ENCODE peak calls at places on chromosomes 2 and 18, in seven cellular contexts. E is spleen, G is upper lobe of left lung, U is neural progenitor cell, R is progenitor cell of endocrine pancreas, P is dorsolateral prefrontal cortex, Z is HFF-Myc. C is an unnamed sample.

GRCh38 chr2:96142217-96143113 is 2.8 kb downstream of the DUSP2 start:
- DNase-seq in E (peak; percentile 84), R (no peak), P (no peak), G (no peak), U (no peak), Z (no peak), C (peak; percentile 40)

GRCh38 chr2:70671059-70671685 is 96.8 kb downstream of the ADD2 start:
- DNase-seq in E (peak; percentile 17), R (no peak), P (no peak), Z (no peak), G (no peak), U (no peak), C (no peak)

GRCh38 chr18:62339106-62339988 is 14.2 kb downstream of the TNFRSF11A start:
- DNase-seq in U (no peak), Z (no peak), R (no peak), E (no peak), P (no peak), G (no peak), C (no peak)

GRCh38 chr18:22136395-22136794 is 33.0 kb upstream of the GATA6 start:
- DNase-seq in R (no peak), U (no peak), Z (peak; percentile 16), G (no peak), E (no peak), P (no peak), C (no peak)

GRCh38 chr18:78638889-78639596 is 340.6 kb upstream of the SALL3 start:
- DNase-seq in U (no peak), G (no peak), E (no peak), R (no peak), P (no peak), Z (no peak), C (no peak)

GRCh38 chr2:218294430-218294999 is 2.2 kb upstream of the TMBIM1 start:
- DNase-seq in G (no peak), Z (no peak), P (no peak), E (no peak), R (no peak), U (no peak), C (no peak)

GRCh38 chr2:71100195-71100964 is 29.6 kb downstream of the MCEE start:
- DNase-seq in E (no peak), P (peak; percentile 34), U (peak; percentile 57), Z (peak; percentile 41), G (no peak), R (peak; percentile 28), C (no peak)

GRCh38 chr2:62501794-62502500 is 4.0 kb downstream of the TMEM17 start:
- DNase-seq in E (no peak), U (no peak), R (no peak), G (no peak), P (no peak), Z (peak; percentile 49), C (no peak)

GRCh38 chr2:241038374-241039180 is 40.2 kb downstream of the SNED1 start:
- DNase-seq in Z (no peak), U (no peak), E (no peak), P (no peak), R (no peak), G (peak; percentile 57), C (no peak)

GRCh38 chr2:54895735-54896134 is 154.5 kb downstream of the RTN4 start:
- DNase-seq in R (no peak), E (no peak), Z (no peak), U (no peak), G (no peak), P (no peak), C (no peak)

GRCh38 chr2:177419274-177419673 is 26.7 kb downstream of the AGPS start:
- DNase-seq in U (no peak), G (no peak), Z (no peak), R (no peak), P (no peak), E (no peak), C (no peak)

GRCh38 chr2:70888925-70889715 is 46.6 kb upstream of the ATP6V1B1 start:
- DNase-seq in P (no peak), G (peak; percentile 83), Z (no peak), E (no peak), U (peak; percentile 80), R (no peak), C (no peak)

GRCh38 chr2:69645926-69646325 is 2.4 kb upstream of the AAK1 start:
- DNase-seq in Z (no peak), U (no peak), R (no peak), G (no peak), P (no peak), E (no peak), C (no peak)

GRCh38 chr2:7007846-7008741 is 90.9 kb downstream of the RNF144A start:
- DNase-seq in P (peak; percentile 93), R (no peak), Z (no peak), U (no peak), G (peak; percentile 71), E (peak; percentile 90), C (no peak)

GRCh38 chr18:42414756-42415454 is 459.9 kb downstream of the PIK3C3 start:
- DNase-seq in G (no peak), E (no peak), R (no peak), P (no peak), Z (no peak), U (no peak), C (no peak)

GRCh38 chr2:241812730-241813079 is 3.7 kb downstream of the NEU4 start:
- DNase-seq in E (no peak), Z (no peak), G (no peak), R (no peak), U (no peak), P (peak; percentile 52), C (no peak)

GRCh38 chr2:159088906-159089305 is 120.5 kb downstream of the TANC1 start:
- DNase-seq in E (no peak), R (no peak), G (no peak), Z (no peak), P (no peak), U (peak; percentile 49), C (no peak)

DNA sequence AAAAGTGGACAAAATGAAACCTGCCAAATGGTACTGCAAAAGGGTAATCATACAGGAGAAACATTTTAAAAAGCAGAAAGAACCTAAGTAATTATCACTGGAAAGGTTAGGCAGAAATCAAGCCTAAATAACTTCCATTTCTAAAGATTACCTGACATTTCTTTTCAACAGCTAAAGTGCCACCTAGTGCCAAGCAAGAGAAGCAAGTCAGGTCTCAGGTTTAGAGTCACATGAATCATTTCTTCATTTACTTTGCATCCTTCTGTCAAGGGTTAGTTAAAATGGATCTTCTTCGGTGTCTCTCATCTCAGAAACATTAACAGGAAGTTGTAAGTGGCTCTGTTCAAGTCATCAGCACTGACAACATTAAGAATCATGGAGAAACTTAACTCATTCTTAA is 90.3 kb downstream of the AKAIN1 start:
- DNase-seq in P (no peak), R (no peak), E (no peak), G (no peak), U (peak; percentile 12), Z (no peak), C (no peak)
- TF ChIP-seq CTCF in P (no peak), R (peak; percentile 45), E (no peak), G (no peak), U (peak; percentile 61), Z (no peak), C (no peak)

DNA sequence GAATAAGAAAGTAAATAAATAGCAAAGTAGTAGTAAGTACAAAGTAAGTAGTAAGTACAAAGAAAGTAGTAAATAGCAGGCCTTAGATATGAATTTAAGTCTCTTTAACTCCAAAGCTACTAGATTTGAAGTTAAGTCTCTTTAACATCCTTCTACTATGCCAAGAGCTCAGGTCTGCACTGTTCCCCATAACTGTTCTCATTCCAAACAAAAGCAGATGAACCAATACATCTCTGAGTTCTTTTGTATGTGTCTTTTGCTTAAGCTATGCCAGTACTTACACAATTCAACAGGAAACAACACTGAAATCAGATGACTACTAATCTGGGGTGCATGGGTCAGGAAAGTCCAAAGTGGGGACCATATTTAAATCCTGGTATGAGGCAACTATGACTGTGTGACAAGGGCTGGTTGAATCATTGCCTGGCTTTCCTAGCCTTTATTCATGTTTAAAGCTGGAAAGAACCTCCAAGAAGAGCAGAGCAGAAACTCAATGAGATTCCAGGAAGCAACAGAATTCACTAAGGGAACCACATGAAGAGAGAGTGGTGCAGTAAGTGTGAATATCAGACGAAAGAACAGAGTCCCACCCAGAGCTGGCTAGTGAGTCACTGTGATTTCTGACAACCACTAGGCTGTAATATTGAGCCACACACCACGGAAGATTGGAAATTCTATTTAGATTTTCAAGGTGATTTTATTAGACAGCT is 51.0 kb upstream of the CYP26B1 start:
- DNase-seq in E (no peak), G (no peak), Z (no peak), U (no peak), P (no peak), R (no peak), C (no peak)
- TF ChIP-seq CTCF in E (no peak), G (no peak), Z (no peak), U (no peak), P (no peak), R (no peak), C (no peak)

GRCh38 chr2:224379986-224380385 is 21.9 kb downstream of the FAM124B start:
- DNase-seq in P (no peak), Z (no peak), E (no peak), U (no peak), G (no peak), R (no peak), C (no peak)

GRCh38 chr2:224382973-224383555 is 18.8 kb downstream of the FAM124B start:
- DNase-seq in R (no peak), E (no peak), Z (no peak), P (no peak), G (no peak), U (no peak), C (no peak)

GRCh38 chr2:224379210-224379609 is 22.7 kb downstream of the FAM124B start:
- DNase-seq in R (no peak), G (no peak), P (no peak), E (no peak), Z (no peak), U (no peak), C (no peak)

GRCh38 chr2:224381913-224382647 is 19.8 kb downstream of the FAM124B start:
- DNase-seq in G (no peak), Z (no peak), U (no peak), P (no peak), R (no peak), E (no peak), C (no peak)

GRCh38 chr2:224378087-224379085 is 23.5 kb downstream of the FAM124B start:
- DNase-seq in Z (no peak), U (no peak), G (no peak), P (no peak), R (no peak), E (no peak), C (no peak)
- TF ChIP-seq CTCF in Z (peak; percentile 10), U (peak; percentile 17), G (no peak), P (no peak), R (no peak), E (no peak), C (no peak)

DNA sequence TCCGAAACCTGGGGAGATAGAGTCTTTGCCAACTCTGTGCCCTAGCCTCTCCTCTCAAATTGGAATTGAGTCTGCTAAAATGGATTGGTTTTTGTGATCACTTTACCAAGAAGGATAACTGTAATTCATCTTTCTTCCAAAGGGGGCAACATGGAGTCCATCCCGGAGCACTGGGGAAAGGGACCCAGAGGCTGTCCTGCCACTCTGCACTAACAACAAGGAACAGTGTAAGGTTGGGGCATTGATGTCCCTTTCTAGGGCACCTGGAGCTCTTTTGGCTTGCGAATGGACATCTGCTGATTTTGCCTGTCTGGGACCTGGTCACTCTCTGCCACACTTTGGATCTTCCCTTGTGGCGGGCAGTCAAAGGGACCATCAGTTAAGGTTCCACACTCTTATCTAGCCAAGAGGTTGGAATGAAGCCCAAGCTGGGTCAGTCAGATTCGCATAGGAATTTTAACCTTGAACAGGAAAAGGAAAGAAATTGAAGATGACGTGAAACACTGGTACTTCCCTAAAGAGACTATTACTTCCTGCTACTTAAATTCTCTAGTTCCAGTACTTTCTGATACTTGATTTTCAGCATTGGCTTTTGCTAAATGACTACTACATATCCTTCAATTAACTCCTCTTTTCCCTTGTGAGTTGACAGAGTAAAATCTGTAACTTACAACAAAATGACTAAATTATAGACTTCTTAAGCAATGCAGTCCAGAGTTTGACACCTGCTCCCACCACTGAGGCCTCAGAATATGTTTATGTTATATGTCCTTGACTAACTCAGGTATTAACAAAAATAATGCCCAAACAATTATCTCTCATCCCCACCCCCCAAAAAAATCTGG is 64.7 kb upstream of the KLF7 start:
- DNase-seq in P (no peak), E (no peak), R (no peak), Z (no peak), U (peak; percentile 56), G (no peak), C (no peak)
- TF ChIP-seq CTCF in P (peak; percentile 55), E (peak; percentile 52), R (peak; percentile 58), Z (peak; percentile 57), U (peak; percentile 65), G (peak; percentile 37), C (no peak)